ENCODE peak calls at places on chromosomes 13 and 19, in five cellular contexts. V, F, M, L and O are unnamed samples.

GRCh38 chr13:101811440-101811839 is 359.0 kb downstream of the ITGBL1 start:
- DNase-seq in V (no peak), L (no peak), F (no peak), M (no peak), O (no peak)

GRCh38 chr13:94784066-94784465 is 71.7 kb upstream of the SOX21 start:
- DNase-seq in F (no peak), M (no peak), V (no peak), L (no peak), O (no peak)

GRCh38 chr19:7930765-7931164 is 4.8 kb upstream of the CTXN1 start:
- DNase-seq in M (no peak), V (no peak), F (no peak), L (no peak), O (no peak)

GRCh38 chr13:106083620-106084350 is 451.7 kb downstream of the EFNB2 start:
- DNase-seq in M (peak; percentile 40), V (no peak), F (peak; percentile 48), L (no peak), O (no peak)

GRCh38 chr13:19332380-19332779 is 150.8 kb upstream of the TUBA3C start:
- DNase-seq in L (no peak), M (no peak), F (no peak), V (no peak), O (no peak)

GRCh38 chr13:30133976-30134375 is 173.4 kb downstream of the KATNAL1 start:
- DNase-seq in L (no peak), V (no peak), M (no peak), F (no peak), O (no peak)

GRCh38 chr19:40716031-40716654 is 543 bp downstream of the COQ8B start:
- DNase-seq in M (peak; percentile 90), F (peak; percentile 95), V (peak; percentile 71), L (peak; percentile 85), O (peak; percentile 77)

GRCh38 chr19:40603719-40604646 is 2.8 kb downstream of the LTBP4 start:
- DNase-seq in V (peak; percentile 94), M (peak; percentile 97), L (peak; percentile 98), F (peak; percentile 97), O (peak; percentile 100)

GRCh38 chr13:79519252-79519651 is 38.3 kb downstream of the NDFIP2 start:
- DNase-seq in M (no peak), F (peak; percentile 26), V (no peak), L (no peak), O (no peak)